ENCODE peak calls at places on chromosomes 16 and 17, in ten cellular contexts. P is ascending aorta, X is mucosa of descending colon, T is brain microvascular endothelial cell, K is GM06990, R is DND-41, V is BJ, I is fibroblast of pulmonary artery, U is adrenal gland, S is BE2C. E is an unnamed sample.
A peak's percentile ranks its signal among the peaks of the same experiment; 100 is the strongest.

GRCh38 chr16:82136956-82137818 is 32.8 kb downstream of the MPHOSPH6 start:
- DNase-seq in P (no peak), X (no peak), T (no peak), K (no peak), R (no peak), V (no peak), I (peak; percentile 49), U (no peak), S (no peak), E (no peak)

GRCh38 chr17:74337834-74338500 is 11.9 kb downstream of the KIF19 start:
- DNase-seq in P (no peak), X (no peak), T (no peak), K (no peak), R (no peak), V (no peak), I (no peak), U (no peak), S (no peak), E (peak; percentile 66)

GRCh38 chr16:84495506-84495905 is 9.0 kb downstream of the MEAK7 start:
- DNase-seq in P (peak; percentile 27), X (no peak), T (no peak), K (no peak), R (no peak), V (no peak), I (no peak), U (peak; percentile 11), S (no peak), E (no peak)

GRCh38 chr17:31231852-31232251 is 65.2 kb downstream of the OMG start:
- DNase-seq in P (no peak), X (no peak), T (no peak), K (no peak), R (no peak), V (no peak), I (no peak), U (no peak), S (no peak), E (no peak)

GRCh38 chr17:9814337-9814945 is 7.4 kb downstream of the GSG1L2 start:
- DNase-seq in P (no peak), X (no peak), T (no peak), K (no peak), R (no peak), V (no peak), I (no peak), U (no peak), S (no peak), E (no peak)

GRCh38 chr17:78576389-78577112 is 645 bp downstream of the DNAH17 start:
- DNase-seq in P (no peak), X (no peak), T (no peak), K (no peak), R (no peak), V (no peak), I (peak; percentile 41), U (no peak), S (no peak), E (no peak)

GRCh38 chr17:51056813-51057510 is 63.7 kb downstream of the SPAG9 start:
- DNase-seq in P (no peak), X (no peak), T (peak; percentile 94), K (peak; percentile 22), R (peak; percentile 34), V (peak; percentile 87), I (peak; percentile 90), U (peak; percentile 63), S (peak; percentile 44), E (peak; percentile 59)

GRCh38 chr17:34781571-34782108 is 179.6 kb downstream of the CCT6B start:
- DNase-seq in P (no peak), X (no peak), T (no peak), K (no peak), R (no peak), V (peak; percentile 32), I (no peak), U (no peak), S (peak; percentile 83), E (peak; percentile 17)

DNA sequence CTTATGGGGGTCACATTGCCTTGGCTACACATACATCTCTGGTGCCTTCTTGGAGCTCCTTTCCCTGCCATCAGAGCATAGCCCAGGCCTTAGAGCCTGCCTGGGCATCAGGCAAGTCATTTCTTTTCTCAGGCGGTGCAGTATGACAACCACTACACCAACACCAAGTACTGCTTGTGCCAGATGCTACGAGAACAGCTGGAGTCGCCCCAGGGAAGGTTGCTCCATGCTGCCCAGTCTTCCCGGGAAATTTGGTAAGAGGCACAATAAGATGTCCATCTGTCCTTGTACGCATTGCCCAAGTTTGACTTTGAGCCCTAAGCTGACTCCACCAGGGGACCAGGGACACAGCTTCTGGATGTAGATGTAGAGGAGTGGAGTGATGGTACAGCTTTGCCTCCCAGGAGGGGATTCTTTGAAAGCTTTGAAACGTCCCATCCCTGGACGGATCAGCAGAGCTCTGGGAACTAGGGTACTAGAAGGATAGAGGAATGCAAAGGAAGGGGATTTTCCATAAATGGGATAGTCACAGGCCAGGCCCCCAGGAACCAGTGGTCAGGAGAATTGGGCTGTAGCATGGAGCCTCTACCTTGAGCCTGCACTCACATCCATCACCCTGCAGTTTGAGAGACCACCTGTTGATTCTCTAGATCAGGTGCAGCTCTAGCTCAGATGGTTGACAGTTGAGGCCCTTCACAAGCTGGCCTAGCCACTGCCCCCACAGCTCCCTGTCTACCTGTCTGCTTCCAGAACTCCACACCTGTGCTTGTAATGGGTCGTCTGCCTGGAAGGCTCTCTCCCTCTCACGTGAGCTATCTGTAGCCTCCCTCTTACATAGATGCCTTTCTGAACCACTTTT is 11.0 kb upstream of the NFATC3 start:
- DNase-seq in P (peak; percentile 19), X (no peak), T (no peak), K (no peak), R (no peak), V (no peak), I (no peak), U (no peak), S (no peak), E (no peak)
- H3K4me3 ChIP-seq in P (no peak overlapping the region), X (no peak overlapping the region), T (no peak overlapping the region), K (no peak overlapping the region), R (no peak overlapping the region), V (no peak overlapping the region), I (no peak overlapping the region), U (no peak overlapping the region), S (no peak overlapping the region), E (no peak overlapping the region)

DNA sequence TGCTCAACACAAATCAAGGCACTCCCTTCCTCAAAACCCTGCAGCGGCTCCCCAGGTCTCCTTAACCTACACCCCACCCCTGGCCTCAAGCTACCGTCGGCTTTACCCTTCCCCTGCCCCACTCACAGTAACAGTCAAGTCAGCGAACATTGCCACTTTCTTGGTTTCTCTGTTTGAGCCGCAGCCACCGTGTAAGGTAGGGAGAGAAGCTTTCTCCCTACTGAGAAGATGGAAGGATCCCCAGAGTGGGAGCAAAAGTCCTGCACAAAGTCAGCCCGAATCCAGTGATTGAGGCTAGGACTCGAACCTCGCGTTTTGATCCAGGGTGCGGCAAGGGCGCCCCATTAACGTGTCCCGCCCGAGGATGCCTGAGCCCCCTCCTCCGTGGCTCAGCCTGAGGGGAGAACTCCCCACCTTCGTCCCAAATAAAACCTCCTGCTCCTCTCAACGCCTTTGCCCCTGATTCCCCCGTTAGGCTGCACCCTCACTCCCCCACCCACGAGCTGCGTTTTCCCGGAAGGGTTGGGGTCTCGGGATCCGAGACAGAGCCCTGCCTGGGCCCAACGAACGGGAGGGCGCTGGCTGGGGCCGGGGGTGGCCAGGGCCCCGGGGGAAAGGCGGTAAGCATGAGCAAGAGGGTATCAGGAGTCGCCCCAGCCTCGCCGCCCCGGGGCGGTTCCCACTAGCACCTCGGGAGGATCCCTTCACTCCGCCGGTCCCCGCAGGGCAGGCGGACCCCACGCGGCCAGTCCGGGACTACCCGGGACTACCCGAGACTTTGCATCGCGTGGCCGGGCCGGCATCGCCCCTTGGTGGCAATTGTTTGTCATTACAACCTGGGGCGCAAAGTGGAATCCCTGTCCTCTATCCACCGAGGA is 9.9 kb upstream of the NAGS start:
- DNase-seq in P (peak; percentile 77), X (peak; percentile 54), T (peak; percentile 56), K (peak; percentile 48), R (peak; percentile 34), V (no peak), I (peak; percentile 68), U (peak; percentile 74), S (peak; percentile 85), E (peak; percentile 69)
- H3K4me3 ChIP-seq in P (peak overlapping the region; percentile 34), X (no peak overlapping the region), T (peak overlapping the region; percentile 41), K (no peak overlapping the region), R (no peak overlapping the region), V (peak overlapping the region; percentile 33), I (peak overlapping the region; percentile 49), U (no peak overlapping the region), S (peak overlapping the region; percentile 54), E (no peak overlapping the region)

GRCh38 chr17:55238197-55238930 is 26.4 kb upstream of the HLF start:
- DNase-seq in P (peak; percentile 95), X (peak; percentile 93), T (peak; percentile 78), K (peak; percentile 88), R (peak; percentile 96), V (peak; percentile 49), I (peak; percentile 90), U (peak; percentile 94), S (peak; percentile 97), E (peak; percentile 95)
- H3K4me3 ChIP-seq in P (peak overlapping the region; percentile 55), X (peak overlapping the region; percentile 6), T (peak overlapping the region; percentile 63), K (peak overlapping the region; percentile 73), R (peak overlapping the region; percentile 45), V (peak overlapping the region; percentile 40), I (peak overlapping the region; percentile 62), U (peak overlapping the region; percentile 39), S (peak overlapping the region; percentile 80), E (peak overlapping the region; percentile 62)

GRCh38 chr17:67247416-67247900 is 2.5 kb upstream of the HELZ start:
- DNase-seq in P (peak; percentile 22), X (no peak), T (no peak), K (no peak), R (no peak), V (no peak), I (no peak), U (peak; percentile 15), S (no peak), E (no peak)

GRCh38 chr17:67246398-67246647 is 1.3 kb upstream of the HELZ start:
- DNase-seq in P (no peak), X (no peak), T (no peak), K (no peak), R (no peak), V (no peak), I (peak; percentile 21), U (no peak), S (no peak), E (no peak)

GRCh38 chr17:67248291-67248690 is 3.3 kb upstream of the HELZ start:
- DNase-seq in P (no peak), X (no peak), T (no peak), K (no peak), R (no peak), V (no peak), I (no peak), U (peak; percentile 17), S (no peak), E (no peak)

GRCh38 chr17:67245694-67246397 is 850 bp upstream of the HELZ start:
- DNase-seq in P (peak; percentile 64), X (peak; percentile 72), T (no peak), K (peak; percentile 35), R (peak; percentile 58), V (no peak), I (no peak), U (peak; percentile 28), S (peak; percentile 67), E (peak; percentile 39)

DNA sequence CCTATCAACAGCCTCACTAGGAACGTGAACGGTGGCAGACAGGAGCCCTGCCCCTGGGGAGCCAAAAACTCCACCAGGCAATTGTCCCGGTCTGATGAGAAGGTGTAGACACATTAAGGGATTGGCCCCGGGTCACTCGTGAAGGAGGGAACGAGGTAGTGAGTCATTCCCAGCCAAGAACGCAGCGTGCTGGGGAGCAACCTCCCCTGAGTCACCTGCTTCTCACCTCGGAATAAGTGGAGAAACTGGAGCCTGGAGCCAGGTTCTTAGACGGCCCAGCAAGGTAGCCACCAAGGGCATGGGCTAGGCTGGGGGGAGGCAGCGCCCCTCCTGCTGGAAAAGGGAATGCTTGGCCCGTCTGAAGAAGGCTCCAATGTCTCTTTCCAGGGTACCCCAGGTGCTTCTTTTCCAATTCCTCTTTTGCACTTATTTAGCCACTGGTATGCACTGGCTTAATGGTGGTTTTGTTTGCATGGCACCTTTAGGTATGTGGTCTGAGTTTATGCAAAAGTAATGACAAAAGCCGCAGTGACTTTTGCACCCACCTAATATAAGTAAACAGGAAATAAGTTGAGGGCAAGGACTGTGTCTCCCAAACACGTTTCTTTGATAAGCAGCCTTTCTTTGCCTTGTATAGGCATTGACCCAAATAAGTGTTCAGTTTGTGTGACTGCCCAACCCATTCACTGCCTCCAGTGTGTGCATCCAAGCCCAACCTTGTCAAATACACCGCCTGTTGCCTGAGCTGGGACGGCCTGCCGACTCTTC is 1.8 kb upstream of the HELZ start:
- DNase-seq in P (peak; percentile 65), X (peak; percentile 74), T (peak; percentile 36), K (peak; percentile 62), R (no peak), V (no peak), I (peak; percentile 42), U (peak; percentile 66), S (no peak), E (peak; percentile 25)
- H3K4me3 ChIP-seq in P (peak overlapping the region; percentile 76), X (no peak overlapping the region), T (peak overlapping the region; percentile 80), K (peak overlapping the region; percentile 95), R (no peak overlapping the region), V (no peak overlapping the region), I (peak overlapping the region; percentile 81), U (no peak overlapping the region), S (no peak overlapping the region), E (peak overlapping the region; percentile 99)